ENCODE peak calls at places on chromosomes 2 and 18, in four cellular contexts. A, Z, S and N are unnamed samples.

GRCh38 chr2:239227661-239228371 is 173.0 kb downstream of the HDAC4 start:
- DNase-seq in Z (no peak), A (no peak), S (no peak), N (no peak)

GRCh38 chr2:3124921-3125760 is 252.5 kb downstream of the EIPR1 start:
- DNase-seq in S (no peak), A (no peak), Z (no peak), N (no peak)

GRCh38 chr2:65558748-65559147 is 126.3 kb upstream of the SPRED2 start:
- DNase-seq in S (no peak), Z (no peak), A (no peak), N (no peak)

GRCh38 chr2:238261718-238262375 is 22.0 kb upstream of the HES6 start:
- DNase-seq in S (no peak), A (no peak), Z (no peak), N (no peak)

GRCh38 chr2:97699765-97700444 is 13.5 kb upstream of the ZAP70 start:
- DNase-seq in S (peak), A (peak), Z (no peak), N (peak)

GRCh38 chr2:218305383-218305782 is 13.1 kb upstream of the TMBIM1 start:
- DNase-seq in Z (no peak), S (no peak), A (no peak), N (no peak)

GRCh38 chr2:78202986-78203670 is 681.0 kb upstream of the LRRTM4 start:
- DNase-seq in Z (no peak), S (no peak), A (no peak), N (no peak)

GRCh38 chr2:19914266-19914975 is 12.6 kb upstream of the TTC32 start:
- DNase-seq in A (no peak), Z (no peak), S (no peak), N (no peak)

GRCh38 chr2:231621051-231621879 is 28.6 kb downstream of the TEX44 start:
- DNase-seq in S (no peak), A (no peak), Z (no peak), N (peak)

GRCh38 chr2:170284205-170284604 is 106.3 kb downstream of the MYO3B start:
- DNase-seq in Z (no peak), S (no peak), A (no peak), N (no peak)

GRCh38 chr18:4750392-4751346 is 295.6 kb upstream of the DLGAP1 start:
- DNase-seq in A (no peak), S (no peak), Z (no peak), N (no peak)

GRCh38 chr2:57549642-57550102 is 496.9 kb upstream of the VRK2 start:
- DNase-seq in S (no peak), Z (peak), A (no peak), N (no peak)

GRCh38 chr18:1253825-1254224 is 349.2 kb downstream of the ADCYAP1 start:
- DNase-seq in S (no peak), A (no peak), Z (no peak), N (no peak)

GRCh38 chr2:52916976-52917375 is 850.6 kb upstream of the CHAC2 start:
- DNase-seq in Z (no peak), S (no peak), A (no peak), N (no peak)

GRCh38 chr2:32926708-32927084 is 20.1 kb upstream of the LTBP1 start:
- DNase-seq in Z (no peak), S (no peak), A (no peak), N (peak)

GRCh38 chr2:50535256-50535655 is 496.7 kb downstream of the NRXN1 start:
- DNase-seq in A (no peak), S (no peak), Z (no peak), N (no peak)

GRCh38 chr2:50525423-50525822 is 506.5 kb downstream of the NRXN1 start:
- DNase-seq in S (no peak), A (no peak), Z (no peak), N (no peak)

DNA sequence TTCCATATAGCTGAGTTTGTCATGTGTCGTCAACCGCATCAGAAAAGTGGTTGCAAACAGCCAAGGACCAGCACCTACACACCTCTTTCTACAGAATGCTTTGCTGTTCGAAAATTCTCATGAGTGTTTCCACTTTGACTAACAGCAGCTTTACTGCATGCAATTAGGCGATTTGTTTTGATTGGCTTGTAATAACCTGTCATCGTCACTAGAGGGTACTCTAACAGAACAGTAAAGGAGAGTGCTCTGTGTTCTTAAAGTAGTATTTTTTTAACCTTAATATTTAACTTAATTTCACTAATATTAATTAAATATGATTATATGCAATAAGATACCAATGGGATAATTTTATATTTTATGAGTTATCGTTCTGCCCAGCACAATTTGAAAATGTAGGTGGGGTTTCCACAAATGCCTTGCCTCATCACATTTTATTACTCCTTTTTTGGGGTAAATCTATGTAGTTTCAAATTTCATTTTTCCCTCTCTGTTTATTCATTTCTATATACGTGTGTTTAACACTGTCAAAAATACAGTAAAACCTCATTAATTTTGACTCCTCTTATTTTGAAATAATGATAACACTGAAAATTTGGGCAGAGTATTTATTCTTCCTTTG is 502.2 kb downstream of the NRXN1 start:
- DNase-seq in S (peak), Z (no peak), A (peak), N (no peak)
- TF ChIP-seq GABPA in S (no peak), Z (no peak), A (no peak), N (no peak)

DNA sequence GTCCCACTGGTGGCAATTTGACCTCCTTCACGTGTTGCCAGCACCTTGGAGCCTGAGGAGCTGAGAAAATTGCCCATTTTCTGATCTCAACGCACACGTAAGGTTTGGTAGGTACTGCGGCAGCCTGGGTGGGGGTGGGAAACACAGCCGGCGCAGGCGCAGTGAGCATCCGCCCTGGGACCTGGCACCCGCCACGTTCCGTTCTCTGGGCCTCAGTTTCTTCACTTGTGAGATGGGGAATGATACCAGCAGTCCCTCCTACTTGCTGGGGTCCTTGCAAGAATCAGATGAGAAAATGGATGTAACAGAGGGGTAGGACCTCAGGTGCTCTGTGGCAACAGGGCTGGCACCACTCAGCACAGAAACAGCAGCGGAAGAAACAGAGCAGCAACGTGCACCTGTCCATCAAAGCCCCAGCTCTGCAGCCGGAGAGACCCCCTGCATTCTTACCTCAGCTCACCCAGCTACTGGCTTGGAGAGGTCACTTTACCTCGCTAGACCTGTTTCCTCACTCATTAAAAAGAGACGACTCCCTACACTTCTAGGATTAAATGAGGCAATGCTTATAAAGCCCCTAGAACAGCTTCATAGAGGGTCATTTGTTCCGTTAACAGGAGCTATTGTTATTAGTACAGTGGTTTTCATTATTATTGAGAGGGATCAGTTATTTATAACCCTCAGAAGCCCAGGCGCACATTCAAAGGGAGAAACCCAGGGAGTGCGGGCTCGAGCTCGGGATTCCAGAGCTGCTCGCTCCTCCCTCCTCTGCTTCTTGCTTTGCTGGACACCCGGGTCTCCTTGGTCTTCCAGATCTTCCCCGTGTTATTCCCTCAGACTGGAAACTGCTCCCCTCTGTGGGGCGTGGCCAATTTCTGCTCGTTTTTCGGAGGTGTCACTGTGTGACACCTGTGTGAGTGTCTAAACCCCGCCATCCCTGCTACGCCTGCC is 457.9 kb upstream of the ID2 start:
- DNase-seq in S (no peak), A (no peak), Z (no peak), N (no peak)
- TF ChIP-seq GABPA in S (no peak), A (no peak), Z (no peak), N (no peak)

DNA sequence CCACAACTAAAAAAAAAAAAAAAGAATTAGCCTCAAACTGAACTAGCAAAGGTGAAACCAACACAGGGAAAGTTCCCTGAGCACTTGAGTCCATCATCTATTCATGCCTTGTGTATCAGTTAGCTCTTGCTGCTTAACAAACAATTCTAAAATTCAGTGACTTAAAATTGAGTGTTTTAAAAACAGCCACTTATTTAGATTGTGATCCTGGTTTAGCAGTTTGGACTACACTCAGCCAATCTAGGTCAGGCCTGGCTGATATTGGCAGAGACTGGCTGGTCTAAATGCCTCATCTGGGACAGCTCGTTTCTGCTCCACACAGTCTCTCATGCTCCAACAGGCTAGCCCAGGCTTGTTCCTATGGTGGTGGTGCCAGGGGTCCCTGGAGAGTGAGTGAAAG is 247.9 kb downstream of the ATAD2B start:
- DNase-seq in S (no peak), Z (no peak), A (no peak), N (no peak)
- TF ChIP-seq GABPA in S (no peak), Z (no peak), A (no peak), N (no peak)

GRCh38 chr18:37403100-37403781 is 162.4 kb downstream of the CELF4 start:
- DNase-seq in S (no peak), Z (no peak), A (no peak), N (no peak)
- TF ChIP-seq GABPA in S (no peak), Z (no peak), A (no peak), N (no peak)

DNA sequence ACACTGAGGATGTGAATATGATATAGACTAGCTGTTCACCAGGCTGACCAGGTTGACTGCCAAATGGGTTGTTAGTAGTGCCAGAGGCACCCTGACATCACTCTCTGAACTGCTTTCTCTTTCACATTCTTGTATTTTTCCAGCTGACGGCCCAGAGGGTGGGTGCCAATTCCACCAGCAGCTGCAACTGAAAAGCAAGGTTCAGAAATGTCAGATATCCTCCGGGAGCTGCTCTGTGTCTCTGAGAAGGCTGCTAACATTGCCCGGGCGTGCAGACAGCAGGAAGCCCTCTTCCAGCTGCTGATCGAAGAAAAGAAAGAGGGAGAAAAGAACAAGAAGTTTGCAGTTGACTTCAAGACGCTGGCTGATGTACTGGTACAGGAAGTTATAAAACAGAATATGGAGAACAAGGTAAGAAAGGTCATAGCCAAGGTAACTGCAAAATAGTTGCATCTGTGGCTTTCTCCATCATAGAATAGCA is 16.5 kb downstream of the INPP1 start:
- DNase-seq in S (peak), Z (no peak), A (no peak), N (no peak)
- TF ChIP-seq GABPA in S (no peak), Z (no peak), A (no peak), N (no peak)

GRCh38 chr18:13726972-13727331 is 479 bp downstream of the RNMT start:
- DNase-seq in A (no peak), S (peak), Z (no peak), N (peak)
- TF ChIP-seq GABPA in A (no peak), S (no peak), Z (no peak), N (no peak)

GRCh38 chr2:106551466-106552130 is 64.4 kb downstream of the CD8B2 start:
- DNase-seq in S (peak), Z (no peak), A (no peak), N (no peak)

GRCh38 chr2:106547516-106547915 is 60.4 kb downstream of the CD8B2 start:
- DNase-seq in Z (no peak), A (no peak), S (no peak), N (no peak)

GRCh38 chr2:106546376-106546990 is 59.3 kb downstream of the CD8B2 start:
- DNase-seq in A (no peak), Z (no peak), S (no peak), N (no peak)

GRCh38 chr2:106542730-106543359 is 55.7 kb downstream of the CD8B2 start:
- DNase-seq in S (peak), Z (peak), A (peak), N (peak)

DNA sequence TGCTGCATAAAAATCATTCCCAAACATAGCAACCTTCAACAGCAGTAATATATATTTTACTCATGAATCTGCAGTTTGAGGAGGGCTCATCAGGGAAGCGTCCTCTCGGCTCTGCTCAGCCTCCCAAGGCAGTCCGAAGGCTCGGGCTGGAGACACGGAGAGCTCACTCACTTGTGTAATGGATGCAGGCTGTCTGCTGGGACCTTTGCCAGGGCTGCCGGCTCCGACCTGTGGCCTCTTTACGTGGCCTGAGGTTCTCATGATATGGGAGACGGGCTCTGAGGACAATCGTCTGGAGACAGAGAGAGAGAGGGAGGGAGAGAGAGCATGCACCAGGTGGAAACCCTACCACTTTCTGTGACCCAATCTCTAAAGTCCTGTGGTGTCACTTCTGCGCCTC is 59.9 kb downstream of the CD8B2 start:
- DNase-seq in Z (no peak), S (no peak), A (no peak), N (no peak)
- TF ChIP-seq GABPA in Z (no peak), S (no peak), A (no peak), N (no peak)

GRCh38 chr2:146997488-146997887 is 847.3 kb upstream of the ACVR2A start:
- DNase-seq in Z (no peak), A (no peak), S (no peak), N (no peak)
- TF ChIP-seq GABPA in Z (no peak), A (no peak), S (no peak), N (no peak)

DNA sequence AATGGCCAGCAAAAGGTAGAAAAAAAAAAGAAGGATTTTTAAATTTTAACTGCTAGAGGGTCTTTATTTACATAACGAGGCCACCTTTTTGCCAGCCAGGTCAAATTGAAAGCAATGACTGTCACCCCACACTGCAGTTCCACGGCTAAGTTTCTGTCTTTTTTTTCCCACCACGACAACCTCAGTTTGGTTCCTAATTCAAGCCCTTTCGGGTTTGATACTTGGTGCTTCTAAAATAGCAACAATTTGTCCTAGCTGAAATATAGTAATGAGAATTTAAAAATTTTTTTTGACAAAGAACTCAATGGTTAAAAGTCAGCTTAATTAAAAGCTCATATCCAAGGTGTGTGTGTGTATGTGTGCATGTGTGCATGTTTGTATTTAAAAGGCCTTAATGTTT is 16.4 kb upstream of the NMS start:
- DNase-seq in Z (peak), A (no peak), S (no peak), N (no peak)
- TF ChIP-seq GABPA in Z (no peak), A (no peak), S (no peak), N (no peak)